ENCODE peak calls at places on chromosomes 16 and 17, in four cellular contexts. L is prostate gland, D is AG09309, U is astrocyte of the cerebellum. S is an unnamed sample.

GRCh38 chr17:16954541-16954940 is 17.4 kb downstream of the TNFRSF13B start:
- DNase-seq in L (no peak), D (no peak), U (no peak), S (no peak)

GRCh38 chr17:27783951-27784350 is 16.4 kb downstream of the NOS2 start:
- DNase-seq in D (no peak), L (no peak), U (no peak), S (no peak)

GRCh38 chr17:38703742-38704644 is 1.1 kb upstream of the MLLT6 start:
- DNase-seq in L (peak; percentile 91), U (no peak), D (no peak), S (no peak)

GRCh38 chr16:18958621-18959578 is 24.8 kb upstream of the TMC7 start:
- DNase-seq in D (no peak), L (no peak), U (no peak), S (peak; percentile 44)

GRCh38 chr16:72657791-72658190 is 390.1 kb downstream of the ZFHX3 start:
- DNase-seq in L (no peak), D (no peak), U (no peak), S (no peak)

GRCh38 chr17:38727661-38728220 is 2.4 kb upstream of the CISD3 start:
- DNase-seq in D (no peak), L (no peak), U (no peak), S (no peak)

GRCh38 chr16:51876934-51877333 is 670.0 kb downstream of the TOX3 start:
- DNase-seq in L (no peak), U (no peak), D (no peak), S (peak; percentile 46)

GRCh38 chr17:76452102-76452645 is 778 bp downstream of the UBE2O start:
- DNase-seq in U (no peak), D (no peak), L (no peak), S (no peak)

GRCh38 chr16:11056090-11056988 is 112.0 kb downstream of the CLEC16A start:
- DNase-seq in U (no peak), L (no peak), D (no peak), S (no peak)

GRCh38 chr16:23085949-23086348 is 63.3 kb downstream of the USP31 start:
- DNase-seq in D (no peak), U (no peak), L (no peak), S (no peak)

GRCh38 chr16:46991729-46992704 is 18.5 kb upstream of the DNAJA2 start:
- DNase-seq in U (no peak), D (no peak), L (no peak), S (no peak)

GRCh38 chr16:19881783-19882182 is 2.9 kb downstream of the GPRC5B start:
- DNase-seq in D (no peak), U (no peak), L (no peak), S (no peak)

GRCh38 chr16:56519459-56520250 is at the start of gene BBS2:
- DNase-seq in U (peak; percentile 65), L (peak; percentile 83), D (peak; percentile 32), S (no peak)
- TF ChIP-seq CTCF in U (no peak), L (peak; percentile 34), D (no peak), S (no peak)

DNA sequence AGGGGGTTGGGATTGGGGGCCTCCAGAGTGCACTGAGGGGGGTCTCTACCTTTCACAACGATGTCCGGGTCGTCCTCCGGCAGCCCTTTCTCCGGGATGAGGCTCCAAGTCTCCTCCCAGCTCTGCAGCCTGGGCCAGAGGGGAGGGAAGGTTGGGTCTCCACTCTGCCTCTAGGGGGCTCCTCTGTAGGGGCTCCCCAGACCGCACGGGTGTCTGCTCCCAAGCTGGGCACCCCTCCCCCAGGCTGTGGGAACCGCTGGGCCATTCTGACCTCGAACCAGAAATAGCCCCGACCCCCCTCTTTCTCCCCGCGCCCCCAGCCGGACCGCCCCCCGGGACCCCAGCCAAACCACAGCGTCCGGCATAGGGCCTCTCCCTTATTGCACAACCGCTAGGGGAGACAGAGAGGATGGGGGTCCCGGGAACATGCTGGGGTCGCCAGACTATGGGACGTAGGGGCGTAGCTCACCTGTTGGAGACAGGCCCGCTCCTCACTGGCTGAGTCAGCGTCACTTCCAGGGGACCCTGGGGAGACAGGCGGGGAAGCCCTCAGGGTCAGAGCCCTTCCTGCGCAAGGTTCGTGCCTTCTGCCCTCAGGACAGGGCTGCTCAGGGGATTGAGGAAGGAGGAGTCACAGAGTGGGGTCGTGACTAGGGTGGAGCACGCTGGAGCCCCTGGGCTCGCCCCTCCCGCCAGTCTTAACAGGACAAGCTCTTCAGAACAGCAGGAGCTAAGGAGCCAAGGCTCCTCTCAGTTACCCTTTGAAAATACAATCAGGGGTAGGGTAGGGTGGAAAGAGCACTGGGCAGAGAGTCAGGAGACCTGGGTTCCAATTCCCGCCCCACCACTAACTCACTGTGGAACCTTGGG is 2.7 kb downstream of the PLEKHH3 start:
- DNase-seq in D (no peak), U (no peak), L (peak; percentile 19), S (no peak)
- H3K4me3 ChIP-seq in D (peak overlapping the region; percentile 93), U (peak overlapping the region; percentile 63), L (peak overlapping the region; percentile 66), S (peak overlapping the region; percentile 89)

GRCh38 chr17:48330877-48331276 is 99.1 kb downstream of the SKAP1 start:
- DNase-seq in L (no peak), D (no peak), U (no peak), S (no peak)

GRCh38 chr17:48322060-48322459 is 108.0 kb downstream of the SKAP1 start:
- DNase-seq in U (peak; percentile 4), L (no peak), D (no peak), S (no peak)

GRCh38 chr17:48330386-48330785 is 99.6 kb downstream of the SKAP1 start:
- DNase-seq in U (no peak), L (no peak), D (no peak), S (no peak)

GRCh38 chr17:48328457-48328856 is 101.6 kb downstream of the SKAP1 start:
- DNase-seq in D (no peak), U (no peak), L (no peak), S (no peak)

DNA sequence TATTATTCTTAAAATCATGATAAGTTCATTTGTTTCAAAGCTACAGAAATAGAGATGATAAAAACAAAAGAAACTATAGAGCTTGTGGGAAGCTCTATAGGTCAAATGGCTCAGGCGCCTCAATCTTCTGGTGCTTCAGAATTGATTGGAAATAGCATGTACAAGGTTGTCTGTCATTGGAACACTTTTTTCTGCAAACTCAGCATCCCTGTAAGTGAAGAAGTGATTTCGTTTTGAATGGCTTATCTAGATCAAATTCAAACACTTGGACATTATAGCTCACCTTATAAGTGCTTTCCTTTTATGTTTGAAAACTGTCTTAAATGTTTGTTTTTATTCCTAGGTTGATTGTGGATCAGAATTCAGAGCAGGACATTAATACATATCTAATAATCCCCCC is 103.7 kb downstream of the SKAP1 start:
- DNase-seq in U (no peak), L (no peak), D (no peak), S (no peak)
- TF ChIP-seq CTCF in U (no peak), L (no peak), D (no peak), S (no peak)

DNA sequence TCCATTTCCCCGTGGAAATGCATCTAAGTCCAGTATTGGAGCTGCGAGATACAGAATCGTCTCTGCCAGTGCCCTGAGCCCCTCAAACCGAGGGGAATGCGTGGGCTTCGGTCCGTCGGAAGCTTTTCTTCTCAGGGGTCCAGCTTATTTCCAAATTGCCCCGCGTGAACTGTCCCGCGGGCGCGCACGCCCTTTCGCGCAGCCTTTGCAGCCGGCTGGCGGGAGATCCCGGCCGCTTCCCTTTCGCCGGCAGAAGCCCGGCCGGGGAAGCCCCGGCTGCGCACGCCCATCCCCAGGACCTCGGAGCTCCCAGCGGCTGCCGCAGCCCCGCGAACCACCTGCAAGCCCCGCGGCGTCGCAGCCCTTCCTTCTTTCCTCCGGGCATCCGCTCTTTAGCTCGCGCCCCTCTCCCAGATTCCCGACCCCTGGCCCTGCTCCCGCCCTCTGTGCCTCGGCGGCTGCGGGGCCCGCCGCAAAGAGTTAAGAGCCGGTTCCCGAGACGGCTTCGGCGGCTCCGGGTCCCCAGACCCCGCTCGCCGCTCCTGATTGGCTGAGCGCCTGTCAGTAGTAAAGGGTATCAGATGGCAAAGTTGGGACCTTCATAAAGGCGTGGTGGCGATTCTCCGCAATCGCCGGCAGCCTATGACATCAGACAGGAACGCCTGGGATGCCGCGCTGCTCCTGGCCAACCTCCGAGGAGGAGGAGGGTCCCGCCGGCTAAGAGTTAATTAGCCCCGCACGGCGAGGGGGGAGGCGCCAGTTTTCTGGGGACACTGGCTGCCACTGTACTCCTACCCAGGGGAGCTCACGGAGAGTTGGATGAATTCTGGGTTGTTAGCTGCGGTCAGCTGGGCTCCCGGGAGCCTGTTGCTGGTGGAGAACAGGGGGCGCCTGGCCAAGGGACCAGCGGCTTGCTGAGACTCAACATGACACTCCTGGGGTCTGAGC is at the start of gene MYOCD:
- DNase-seq in U (no peak), L (no peak), D (no peak), S (no peak)
- H3K4me3 ChIP-seq in U (peak within 1 kb of the TSS; percentile 52), L (peak within 1 kb of the TSS; percentile 32), D (peak within 1 kb of the TSS; percentile 58), S (peak within 1 kb of the TSS; percentile 46)

GRCh38 chr17:15456972-15457722 is 10.3 kb downstream of the CDRT4 start:
- DNase-seq in D (peak; percentile 88), U (peak; percentile 90), L (no peak), S (peak; percentile 62)
- TF ChIP-seq CTCF in D (peak; percentile 60), U (peak; percentile 64), L (peak; percentile 31), S (peak; percentile 57)

DNA sequence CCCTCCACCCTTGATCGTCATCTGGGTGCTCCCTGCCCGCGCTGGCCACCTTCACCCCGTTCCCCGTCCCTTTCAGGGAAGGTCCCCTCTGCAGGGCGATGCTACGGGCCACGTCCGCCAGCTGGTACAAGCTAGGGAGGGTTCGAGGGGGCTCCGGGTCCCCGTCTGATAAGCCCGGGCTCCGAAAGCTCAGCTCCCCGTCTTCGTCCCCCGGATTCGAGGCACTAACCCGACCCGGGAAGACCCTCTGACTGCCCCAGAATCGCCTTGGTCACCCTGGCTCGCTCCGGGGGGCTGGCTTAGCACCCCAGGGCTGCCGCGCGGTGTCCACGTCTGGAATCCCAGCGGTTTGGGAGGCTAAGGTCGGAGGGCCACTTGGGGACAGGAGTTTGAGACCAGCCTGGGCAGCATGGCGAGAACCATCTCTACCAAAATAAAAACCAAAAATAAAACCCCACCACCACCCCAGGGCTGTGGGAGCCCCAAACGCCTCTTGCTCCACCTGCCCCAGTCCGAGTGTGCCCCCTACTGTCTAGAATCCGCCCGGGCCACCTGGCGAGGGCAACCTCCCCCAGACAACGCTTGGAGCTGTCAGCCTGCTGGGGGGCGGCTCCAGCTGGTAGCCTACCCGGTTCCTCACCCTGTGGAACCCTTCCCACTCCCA is 1.1 kb upstream of the SLC43A2 start:
- DNase-seq in D (no peak), U (no peak), L (peak; percentile 53), S (no peak)
- H3K4me3 ChIP-seq in D (peak overlapping the region; percentile 53), U (peak overlapping the region; percentile 60), L (peak overlapping the region; percentile 83), S (peak overlapping the region; percentile 72)

GRCh38 chr16:17346774-17347569 is 123.8 kb downstream of the XYLT1 start:
- DNase-seq in L (peak; percentile 59), U (no peak), D (no peak), S (no peak)
- TF ChIP-seq CTCF in L (no peak), U (no peak), D (no peak), S (no peak)

GRCh38 chr17:44655983-44656700 is at the start of gene MEIOC:
- DNase-seq in D (no peak), U (no peak), L (no peak), S (no peak)
- H3K4me3 ChIP-seq in D (peak within 1 kb of the TSS; percentile 17), U (peak within 1 kb of the TSS; percentile 19), L (no peak within 1 kb of the TSS), S (peak within 1 kb of the TSS; percentile 31)